ENCODE peak calls at places on chromosomes 3 and 15, in five cellular contexts. O is AG04450; G is CD4-positive, alpha-beta T cell; N is DND-41; C is neuronal stem cell. U is an unnamed sample.

GRCh38 chr3:46400000-46400734 is 6.7 kb downstream of the CCR5AS start:
- DNase-seq in O (no peak), G (no peak), N (no peak), C (no peak), U (no peak)

GRCh38 chr3:136831461-136831860 is 12.5 kb downstream of the SLC35G2 start:
- DNase-seq in O (no peak), G (no peak), N (no peak), C (no peak), U (no peak)

GRCh38 chr15:27679621-27680521 is 419.2 kb downstream of the OCA2 start:
- DNase-seq in O (no peak), G (no peak), N (no peak), C (no peak), U (no peak)

GRCh38 chr3:5187920-5188418 is 462 bp downstream of the EDEM1 start:
- DNase-seq in O (no peak), G (peak; percentile 46), N (peak; percentile 49), C (no peak), U (peak; percentile 44)

GRCh38 chr3:124586126-124587052 is 143.9 kb upstream of the UMPS start:
- DNase-seq in O (no peak), G (no peak), N (no peak), C (no peak), U (no peak)

GRCh38 chr3:14784087-14784596 is 34.6 kb upstream of the FGD5 start:
- DNase-seq in O (no peak), G (no peak), N (no peak), C (no peak), U (no peak)

GRCh38 chr3:189393598-189393997 is 221.8 kb downstream of the TPRG1 start:
- DNase-seq in O (no peak), G (no peak), N (no peak), C (no peak), U (no peak)

GRCh38 chr15:68055224-68055705 is 1.1 kb downstream of the PIAS1 start:
- DNase-seq in O (no peak), G (peak; percentile 42), N (peak; percentile 65), C (no peak), U (peak; percentile 54)

GRCh38 chr3:188830955-188831354 is 340.8 kb upstream of the TPRG1 start:
- DNase-seq in O (no peak), G (no peak), N (no peak), C (no peak), U (no peak)

GRCh38 chr3:37852771-37853170 is 8.9 kb upstream of the CTDSPL start:
- DNase-seq in O (no peak), G (no peak), N (no peak), C (no peak), U (no peak)

GRCh38 chr3:61875073-61875472 is 313.7 kb downstream of the PTPRG start:
- DNase-seq in O (peak; percentile 18), G (no peak), N (no peak), C (no peak), U (no peak)

GRCh38 chr15:41568350-41569017 is 9.5 kb downstream of the TYRO3 start:
- DNase-seq in O (no peak), G (no peak), N (no peak), C (peak; percentile 86), U (no peak)

DNA sequence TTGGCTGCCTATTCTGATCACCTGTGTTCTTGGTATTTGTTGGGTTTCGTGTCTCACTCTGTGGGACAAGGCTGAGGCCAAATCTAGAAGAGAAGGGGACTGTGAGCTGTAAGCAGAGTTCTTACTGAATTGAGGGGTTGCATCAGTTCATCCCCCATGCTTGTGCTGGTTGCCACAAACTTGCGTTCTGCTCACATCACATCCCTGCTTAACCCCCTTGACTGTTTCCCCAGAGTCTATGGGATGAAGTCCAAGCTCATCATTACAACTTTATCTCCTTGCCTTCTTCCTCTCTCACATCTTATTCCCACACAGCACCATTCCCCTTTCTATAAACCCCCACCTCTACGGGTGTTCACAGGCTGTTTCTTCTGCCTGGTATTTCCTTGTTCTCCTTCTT is 143.8 kb upstream of the ABHD17C start:
- DNase-seq in O (no peak), G (no peak), N (no peak), C (no peak), U (no peak)
- H3K27ac ChIP-seq in O (peak overlapping the region; percentile 96), G (no peak overlapping the region), N (no peak overlapping the region), C (no peak overlapping the region), U (no peak overlapping the region)

DNA sequence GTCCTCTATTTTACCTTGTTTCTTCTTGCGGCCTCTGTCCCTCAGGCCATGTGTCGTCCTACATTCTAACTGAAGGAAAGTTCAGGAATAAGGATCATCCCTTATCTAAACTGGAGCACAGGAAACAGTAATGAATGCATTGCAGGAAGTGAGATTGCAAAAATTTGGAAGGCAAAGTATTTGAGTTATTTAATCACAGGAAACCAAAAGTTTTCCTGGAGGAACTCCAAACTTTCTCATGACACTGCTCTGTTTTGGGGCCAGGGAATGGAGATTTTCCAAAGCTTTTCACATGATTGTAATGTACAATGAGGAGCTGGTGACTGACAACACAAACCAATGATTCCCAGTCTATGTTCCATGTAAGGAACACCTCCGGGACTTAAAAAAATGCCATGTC is 57.8 kb upstream of the PLSCR4 start:
- DNase-seq in O (peak; percentile 41), G (no peak), N (no peak), C (no peak), U (no peak)
- H3K27ac ChIP-seq in O (peak overlapping the region; percentile 76), G (no peak overlapping the region), N (no peak overlapping the region), C (no peak overlapping the region), U (no peak overlapping the region)

GRCh38 chr3:21466491-21466890 is 284.5 kb downstream of the ZNF385D start:
- DNase-seq in O (no peak), G (no peak), N (no peak), C (no peak), U (no peak)

GRCh38 chr3:21464745-21465144 is 286.3 kb downstream of the ZNF385D start:
- DNase-seq in O (no peak), G (no peak), N (no peak), C (no peak), U (no peak)

GRCh38 chr3:21462151-21462550 is 288.9 kb downstream of the ZNF385D start:
- DNase-seq in O (no peak), G (no peak), N (no peak), C (no peak), U (no peak)

GRCh38 chr3:21463319-21463718 is 287.7 kb downstream of the ZNF385D start:
- DNase-seq in O (no peak), G (no peak), N (no peak), C (no peak), U (no peak)
- H3K27ac ChIP-seq in O (no peak overlapping the region), G (no peak overlapping the region), N (no peak overlapping the region), C (no peak overlapping the region), U (no peak overlapping the region)

DNA sequence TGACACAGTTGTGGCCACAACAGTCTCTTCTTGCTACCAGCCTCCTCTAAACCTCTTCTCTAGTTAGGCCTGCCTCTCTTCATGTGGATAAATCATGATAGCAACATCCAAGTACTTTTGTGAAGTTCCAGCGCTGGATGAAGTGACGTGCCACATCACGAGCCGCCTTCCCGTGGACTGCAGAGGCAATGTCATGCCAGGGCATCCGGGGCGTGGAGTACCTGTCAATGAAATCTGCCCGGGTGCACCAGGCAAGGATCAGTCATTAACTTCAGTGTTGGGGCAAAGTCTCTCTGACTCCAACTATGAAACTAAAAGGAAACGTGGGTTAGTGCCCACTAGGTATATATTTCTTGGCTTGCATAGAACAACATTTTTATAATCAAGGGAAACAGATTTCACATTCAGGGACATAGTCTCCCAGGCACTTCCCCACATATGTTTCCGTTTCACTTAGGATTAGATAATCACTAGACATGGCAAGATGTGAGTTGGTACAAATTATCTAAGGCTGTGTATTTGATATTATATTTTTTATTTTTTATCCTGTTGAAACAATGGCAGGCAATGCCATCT is 133.6 kb downstream of the PLD1 start:
- DNase-seq in O (no peak), G (no peak), N (no peak), C (no peak), U (peak; percentile 81)
- H3K27ac ChIP-seq in O (no peak overlapping the region), G (no peak overlapping the region), N (no peak overlapping the region), C (no peak overlapping the region), U (peak overlapping the region; percentile 71)

GRCh38 chr3:177905895-177906511 is 630.2 kb upstream of the KCNMB2 start:
- DNase-seq in O (peak; percentile 63), G (no peak), N (no peak), C (no peak), U (no peak)
- H3K27ac ChIP-seq in O (peak overlapping the region; percentile 90), G (no peak overlapping the region), N (no peak overlapping the region), C (peak overlapping the region; percentile 47), U (no peak overlapping the region)

GRCh38 chr3:177932346-177932745 is 603.9 kb upstream of the KCNMB2 start:
- DNase-seq in O (no peak), G (no peak), N (no peak), C (no peak), U (no peak)
- H3K27ac ChIP-seq in O (no peak overlapping the region), G (no peak overlapping the region), N (no peak overlapping the region), C (no peak overlapping the region), U (no peak overlapping the region)

GRCh38 chr15:65792988-65793812 is 1.1 kb upstream of the DENND4A start:
- DNase-seq in O (no peak), G (no peak), N (no peak), C (no peak), U (no peak)
- H3K27ac ChIP-seq in O (peak overlapping the region; percentile 90), G (peak overlapping the region; percentile 99), N (peak overlapping the region; percentile 99), C (no peak overlapping the region), U (peak overlapping the region; percentile 85)

GRCh38 chr3:23945653-23945902 is 492 bp downstream of the NR1D2 start:
- DNase-seq in O (no peak), G (no peak), N (no peak), C (no peak), U (no peak)

GRCh38 chr3:23942546-23942945 is 2.5 kb upstream of the NR1D2 start:
- DNase-seq in O (no peak), G (no peak), N (no peak), C (no peak), U (no peak)

GRCh38 chr3:23944861-23945652 is at the start of gene NR1D2:
- DNase-seq in O (peak; percentile 34), G (peak; percentile 84), N (peak; percentile 71), C (peak; percentile 87), U (peak; percentile 87)

GRCh38 chr3:23945903-23946751 is 1.0 kb downstream of the NR1D2 start:
- DNase-seq in O (peak; percentile 77), G (peak; percentile 99), N (peak; percentile 97), C (peak; percentile 98), U (peak; percentile 98)

GRCh38 chr3:23944007-23944760 is 902 bp upstream of the NR1D2 start:
- DNase-seq in O (no peak), G (no peak), N (no peak), C (peak; percentile 20), U (no peak)
- H3K27ac ChIP-seq in O (no peak overlapping the region), G (no peak overlapping the region), N (no peak overlapping the region), C (peak overlapping the region; percentile 98), U (peak overlapping the region; percentile 90)

U was measured in colonic mucosa.